ENCODE peak calls at places on chromosomes 3 and 15, in four cellular contexts. J, O, C and G are unnamed samples.
A peak's percentile ranks its signal among the peaks of the same experiment; 100 is the strongest.

GRCh38 chr3:39513801-39514369 is 46.4 kb downstream of the MOBP start:
- DNase-seq in J (no peak), O (no peak), C (no peak), G (no peak)

GRCh38 chr15:65512807-65513416 is 4.6 kb downstream of the DPP8 start:
- DNase-seq in J (no peak), O (no peak), C (no peak), G (peak; percentile 37)

GRCh38 chr3:63724987-63725386 is 72.5 kb downstream of the SNTN start:
- DNase-seq in J (peak; percentile 95), O (no peak), C (peak; percentile 57), G (no peak)

GRCh38 chr3:37753428-37753827 is 108.3 kb upstream of the CTDSPL start:
- DNase-seq in J (peak; percentile 22), O (no peak), C (no peak), G (no peak)

GRCh38 chr15:69524296-69524695 is 71.7 kb downstream of the RPLP1 start:
- DNase-seq in J (no peak), O (no peak), C (no peak), G (no peak)

GRCh38 chr3:19364150-19364549 is 215.8 kb downstream of the KCNH8 start:
- DNase-seq in J (no peak), O (no peak), C (no peak), G (no peak)

GRCh38 chr15:62758126-62758951 is 284.2 kb upstream of the TPM1 start:
- DNase-seq in J (peak; percentile 90), O (no peak), C (peak; percentile 94), G (no peak)

GRCh38 chr3:157360044-157360443 is 76.6 kb upstream of the PTX3 start:
- DNase-seq in J (peak; percentile 93), O (no peak), C (peak; percentile 87), G (no peak)

GRCh38 chr15:41631880-41632279 is 28.3 kb upstream of the MGA start:
- DNase-seq in J (no peak), O (no peak), C (no peak), G (no peak)

GRCh38 chr15:58980351-58980939 is 7.0 kb upstream of the RNF111 start:
- DNase-seq in J (peak; percentile 45), O (no peak), C (peak; percentile 11), G (peak; percentile 83)

GRCh38 chr15:71691700-71692417 is 118.5 kb upstream of the NR2E3 start:
- DNase-seq in J (peak; percentile 73), O (no peak), C (peak; percentile 81), G (no peak)

GRCh38 chr3:134394380-134394779 is 20.1 kb upstream of the AMOTL2 start:
- DNase-seq in J (no peak), O (no peak), C (no peak), G (no peak)

GRCh38 chr15:37876900-37877299 is 57.5 kb upstream of the TMCO5A start:
- DNase-seq in J (no peak), O (no peak), C (no peak), G (no peak)

GRCh38 chr3:50592568-50592967 is 19.0 kb downstream of the CISH start:
- DNase-seq in J (no peak), O (no peak), C (no peak), G (no peak)

GRCh38 chr15:59170998-59171397 is 35.6 kb upstream of the LDHAL6B start:
- DNase-seq in J (no peak), O (no peak), C (no peak), G (no peak)

GRCh38 chr3:154090116-154090420 is 31.1 kb upstream of the ARHGEF26 start:
- DNase-seq in J (peak; percentile 7), O (no peak), C (no peak), G (no peak)

GRCh38 chr3:20055020-20055775 is 15.0 kb downstream of the KAT2B start:
- DNase-seq in J (no peak), O (no peak), C (no peak), G (no peak)